ENCODE peak calls at places on chromosome 3, in six cellular contexts. N is HCT116, C is GM12878, D is NT2/D1, Z is H1, I is HepG2. G is an unnamed sample.

GRCh38 chr3:39166932-39167532 is 13.6 kb upstream of the CSRNP1 start:
- DNase-seq in N (no peak), C (no peak), D (no peak), Z (no peak), I (no peak), G (no peak)

GRCh38 chr3:187958432-187959003 is 195.4 kb upstream of the LPP start:
- DNase-seq in N (no peak), C (no peak), D (no peak), Z (no peak), I (no peak), G (no peak)

GRCh38 chr3:172848910-172849309 is 98.4 kb downstream of the ECT2 start:
- DNase-seq in N (no peak), C (no peak), D (no peak), Z (no peak), I (no peak), G (no peak)

GRCh38 chr3:3448468-3448867 is 269.0 kb upstream of the CRBN start:
- DNase-seq in N (no peak), C (no peak), D (no peak), Z (no peak), I (no peak), G (no peak)

GRCh38 chr3:58356054-58356453 is 23.4 kb downstream of the PXK start:
- DNase-seq in N (no peak), C (no peak), D (no peak), Z (no peak), I (no peak), G (no peak)

GRCh38 chr3:66338927-66339326 is 118.1 kb downstream of the SLC25A26 start:
- DNase-seq in N (no peak), C (no peak), D (no peak), Z (no peak), I (no peak), G (no peak)

GRCh38 chr3:71989165-71989564 is 204.2 kb upstream of the PROK2 start:
- DNase-seq in N (no peak), C (no peak), D (peak), Z (no peak), I (no peak), G (no peak)

GRCh38 chr3:67421912-67422311 is 232.5 kb downstream of the SUCLG2 start:
- DNase-seq in N (no peak), C (no peak), D (no peak), Z (no peak), I (no peak), G (no peak)

GRCh38 chr3:195906865-195907729 is 1.3 kb downstream of the TNK2 start:
- DNase-seq in N (no peak), C (peak), D (no peak), Z (no peak), I (no peak), G (no peak)

GRCh38 chr3:114157321-114157720 is 21.5 kb downstream of the DRD3 start:
- DNase-seq in N (no peak), C (no peak), D (no peak), Z (no peak), I (no peak), G (no peak)

GRCh38 chr3:104549099-104549714 is 817.5 kb upstream of the ALCAM start:
- DNase-seq in N (no peak), C (no peak), D (no peak), Z (no peak), I (no peak), G (no peak)

GRCh38 chr3:168249048-168249538 is 153.4 kb upstream of the GOLIM4 start:
- DNase-seq in N (no peak), C (no peak), D (no peak), Z (no peak), I (no peak), G (no peak)

GRCh38 chr3:52483577-52484495 is 11.3 kb upstream of the STAB1 start:
- DNase-seq in N (no peak), C (no peak), D (no peak), Z (no peak), I (peak), G (no peak)

GRCh38 chr3:54830658-54831057 is 97.2 kb downstream of the LRTM1 start:
- DNase-seq in N (peak), C (no peak), D (peak), Z (peak), I (peak), G (peak)

GRCh38 chr3:75042941-75043340 is 428.5 kb upstream of the CNTN3 start:
- DNase-seq in N (no peak), C (no peak), D (peak), Z (peak), I (no peak), G (no peak)

GRCh38 chr3:184718431-184718830 is 6.6 kb upstream of the MAGEF1 start:
- DNase-seq in N (no peak), C (no peak), D (no peak), Z (no peak), I (no peak), G (no peak)

GRCh38 chr3:54173371-54173770 is 51.0 kb downstream of the CACNA2D3 start:
- DNase-seq in N (no peak), C (no peak), D (no peak), Z (no peak), I (no peak), G (no peak)

GRCh38 chr3:58899159-58899952 is 150.5 kb downstream of the CFAP20DC start:
- DNase-seq in N (no peak), C (peak), D (no peak), Z (no peak), I (no peak), G (peak)

GRCh38 chr3:41997702-41998551 is 36.0 kb upstream of the ULK4 start:
- DNase-seq in N (no peak), C (no peak), D (no peak), Z (no peak), I (no peak), G (peak)

GRCh38 chr3:128950223-128950938 is 43.5 kb downstream of the CFAP92 start:
- DNase-seq in N (peak), C (no peak), D (peak), Z (no peak), I (peak), G (no peak)

GRCh38 chr3:63867225-63867624 is 3.6 kb downstream of the ATXN7 start:
- DNase-seq in N (no peak), C (no peak), D (no peak), Z (no peak), I (no peak), G (no peak)

GRCh38 chr3:46280105-46280797 is 38.0 kb downstream of the CCR3 start:
- DNase-seq in N (peak), C (no peak), D (no peak), Z (no peak), I (no peak), G (no peak)

GRCh38 chr3:160675566-160676124 is 1.3 kb upstream of the ARL14 start:
- DNase-seq in N (no peak), C (no peak), D (no peak), Z (no peak), I (no peak), G (no peak)

GRCh38 chr3:183006396-183007002 is 26.2 kb upstream of the DCUN1D1 start:
- DNase-seq in N (no peak), C (no peak), D (peak), Z (no peak), I (no peak), G (no peak)

GRCh38 chr3:193910886-193911738 is 224.8 kb upstream of the HES1 start:
- DNase-seq in N (no peak), C (no peak), D (peak), Z (no peak), I (no peak), G (peak)

GRCh38 chr3:175741951-175742350 is 882.8 kb downstream of the NAALADL2 start:
- DNase-seq in N (no peak), C (no peak), D (no peak), Z (no peak), I (no peak), G (no peak)

GRCh38 chr3:39379778-39380155 is 3.4 kb upstream of the SLC25A38 start:
- DNase-seq in N (no peak), C (no peak), D (no peak), Z (no peak), I (no peak), G (no peak)

GRCh38 chr3:55166577-55167555 is 239.0 kb upstream of the LRTM1 start:
- DNase-seq in N (no peak), C (peak), D (no peak), Z (no peak), I (no peak), G (no peak)

GRCh38 chr3:47007482-47008257 is 28.2 kb downstream of the NBEAL2 start:
- DNase-seq in N (no peak), C (no peak), D (no peak), Z (no peak), I (no peak), G (no peak)

GRCh38 chr3:133578548-133579191 is 5.2 kb downstream of the CDV3 start:
- DNase-seq in N (peak), C (no peak), D (no peak), Z (no peak), I (peak), G (peak)

GRCh38 chr3:195900426-195901355 is 7.7 kb downstream of the TNK2 start:
- DNase-seq in N (no peak), C (no peak), D (no peak), Z (no peak), I (peak), G (no peak)

GRCh38 chr3:140854961-140855360 is 86.7 kb upstream of the SLC25A36 start:
- DNase-seq in N (no peak), C (no peak), D (no peak), Z (no peak), I (no peak), G (no peak)

GRCh38 chr3:25663324-25664065 is 1.2 kb downstream of the TOP2B start:
- DNase-seq in N (peak), C (no peak), D (peak), Z (no peak), I (peak), G (peak)

GRCh38 chr3:119147494-119147893 is 1.5 kb downstream of the TEX55 start:
- DNase-seq in N (no peak), C (no peak), D (no peak), Z (no peak), I (no peak), G (no peak)

GRCh38 chr3:119145500-119146167 is at the start of gene TEX55:
- DNase-seq in N (peak), C (no peak), D (peak), Z (no peak), I (peak), G (peak)

GRCh38 chr3:119146578-119147375 is 812 bp downstream of the TEX55 start:
- DNase-seq in N (no peak), C (no peak), D (no peak), Z (no peak), I (no peak), G (no peak)

GRCh38 chr3:119149484-119149883 is 3.5 kb downstream of the TEX55 start:
- DNase-seq in N (no peak), C (no peak), D (no peak), Z (no peak), I (no peak), G (no peak)

GRCh38 chr3:119148493-119149180 is 2.7 kb downstream of the TEX55 start:
- DNase-seq in N (no peak), C (no peak), D (no peak), Z (no peak), I (no peak), G (no peak)
- TF ChIP-seq ZNF274 in N (no peak), C (no peak), D (no peak), Z (no peak), I (no peak), G (no peak)

DNA sequence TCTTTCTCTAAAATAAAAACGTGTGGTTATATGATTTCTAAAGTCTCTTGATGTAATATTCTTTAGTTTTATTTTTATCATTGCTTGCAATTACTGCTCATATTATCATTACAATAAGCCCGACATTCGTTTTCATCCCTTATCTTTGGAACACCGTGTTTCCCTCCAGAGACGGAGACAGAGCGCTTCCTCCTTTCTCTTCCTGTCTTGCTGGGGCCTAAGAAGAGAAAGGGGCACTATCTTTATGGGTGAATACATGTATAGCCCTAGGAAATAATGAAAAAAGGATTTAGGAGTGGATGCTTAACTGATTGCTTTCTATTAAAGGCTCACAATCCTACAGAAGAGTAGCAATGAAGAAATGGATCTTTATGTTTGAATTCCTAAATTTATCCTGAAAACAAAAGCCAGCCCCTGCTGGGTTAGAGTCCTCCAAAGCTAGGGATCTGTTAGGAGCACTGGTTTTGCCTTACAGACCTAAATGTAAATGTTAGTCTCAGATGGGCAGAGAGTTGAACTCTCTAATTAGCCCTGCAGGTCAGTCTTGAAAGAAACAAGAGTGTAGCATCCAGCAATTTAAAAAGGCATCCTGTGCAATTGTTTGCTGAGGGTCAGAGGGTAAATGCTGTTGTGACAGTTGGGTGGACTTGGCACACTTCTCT is 145.1 kb downstream of the TP63 start:
- DNase-seq in N (no peak), C (no peak), D (peak), Z (no peak), I (no peak), G (no peak)
- TF ChIP-seq ZNF274 in N (no peak), C (no peak), D (no peak), Z (peak), I (no peak), G (no peak)

GRCh38 chr3:30606301-30607031 is at the start of gene TGFBR2:
- DNase-seq in N (peak), C (peak), D (peak), Z (peak), I (peak), G (peak)
- TF ChIP-seq ZNF274 in N (no peak), C (no peak), D (no peak), Z (no peak), I (no peak), G (no peak)

GRCh38 chr3:4825572-4826236 is 153.5 kb upstream of the BHLHE40 start:
- DNase-seq in N (no peak), C (no peak), D (no peak), Z (no peak), I (peak), G (peak)
- TF ChIP-seq ZNF274 in N (no peak), C (no peak), D (no peak), Z (no peak), I (no peak), G (no peak)

GRCh38 chr3:8767667-8768363 is 1.6 kb downstream of the OXTR start:
- DNase-seq in N (no peak), C (no peak), D (no peak), Z (peak), I (peak), G (no peak)
- TF ChIP-seq ZNF274 in N (no peak), C (no peak), D (no peak), Z (no peak), I (no peak), G (no peak)

GRCh38 chr3:177358085-177358967 is 161.0 kb upstream of the TBL1XR1 start:
- DNase-seq in N (peak), C (peak), D (no peak), Z (no peak), I (peak), G (peak)
- TF ChIP-seq ZNF274 in N (no peak), C (no peak), D (no peak), Z (no peak), I (no peak), G (no peak)

GRCh38 chr3:169454060-169454317 is 209.5 kb downstream of the MECOM start:
- DNase-seq in N (no peak), C (no peak), D (no peak), Z (no peak), I (no peak), G (no peak)
- TF ChIP-seq ZNF274 in N (no peak), C (no peak), D (no peak), Z (no peak), I (no peak), G (no peak)

GRCh38 chr3:9595877-9596276 is 42.3 kb upstream of the LHFPL4 start:
- DNase-seq in N (no peak), C (no peak), D (no peak), Z (no peak), I (no peak), G (no peak)
- TF ChIP-seq ZNF274 in N (no peak), C (no peak), D (no peak), Z (no peak), I (no peak), G (no peak)

GRCh38 chr3:76310059-76310458 is 524.7 kb upstream of the ZNF717 start:
- DNase-seq in N (no peak), C (no peak), D (no peak), Z (no peak), I (no peak), G (no peak)
- TF ChIP-seq ZNF274 in N (no peak), C (no peak), D (no peak), Z (no peak), I (no peak), G (no peak)

GRCh38 chr3:112319516-112320276 is 13.3 kb upstream of the CD200 start:
- DNase-seq in N (no peak), C (no peak), D (no peak), Z (no peak), I (no peak), G (no peak)
- TF ChIP-seq ZNF274 in N (no peak), C (no peak), D (no peak), Z (no peak), I (no peak), G (no peak)

G was measured in K562.